ENCODE peak calls at places on chromosomes 2 and 18, in five cellular contexts. G is astrocyte of the hippocampus; I is effector CD4-positive, alpha-beta T cell; C is activated CD4-positive, CD25-positive, alpha-beta regulatory T cell treated with anti-CD3 and anti-CD28 coated beads, Interleukin-2, amount 50 U/mL, for 72 hours; H is iPS-NIHi11. E is an unnamed sample.
A peak's percentile ranks its signal among the peaks of the same experiment; 100 is the strongest.

GRCh38 chr2:630451-631320 is 46.5 kb downstream of the TMEM18 start:
- DNase-seq in G (no peak), I (no peak), C (no peak), H (no peak), E (no peak)

GRCh38 chr18:69490813-69491212 is 90.1 kb downstream of the DOK6 start:
- DNase-seq in G (peak; percentile 55), I (no peak), C (no peak), H (no peak), E (no peak)

GRCh38 chr2:189254268-189254883 is 74.8 kb upstream of the COL5A2 start:
- DNase-seq in G (peak; percentile 57), I (no peak), C (no peak), H (no peak), E (peak; percentile 54)

GRCh38 chr2:200320344-200320743 is 13.9 kb downstream of the SPATS2L start:
- DNase-seq in G (no peak), I (no peak), C (no peak), H (no peak), E (no peak)

GRCh38 chr2:42971947-42972736 is 179.8 kb upstream of the HAAO start:
- DNase-seq in G (no peak), I (no peak), C (peak; percentile 21), H (no peak), E (no peak)

GRCh38 chr2:55567298-55567697 is 47.8 kb downstream of the CFAP36 start:
- DNase-seq in G (no peak), I (no peak), C (no peak), H (no peak), E (no peak)

GRCh38 chr2:119517433-119517832 is 6.8 kb downstream of the SCTR start:
- DNase-seq in G (peak; percentile 57), I (no peak), C (no peak), H (peak; percentile 82), E (peak; percentile 79)

GRCh38 chr2:9110893-9111569 is 95.6 kb upstream of the ASAP2 start:
- DNase-seq in G (no peak), I (no peak), C (no peak), H (peak; percentile 81), E (peak; percentile 91)

E was measured in islet precursor cell.